ENCODE peak calls at places on chromosome 17, in eight cellular contexts. M is transverse colon; D is thoracic aorta; V is astrocyte; J is CD8-positive, alpha-beta T cell; Q is MM.1S; N is heart left ventricle; I is neural progenitor cell. G is an unnamed sample. For H3K27me3, the result is how much of the 10 kb centered on the place peaks cover.

GRCh38 chr17:57619061-57619937 is 125.8 kb downstream of the CCDC182 start:
- DNase-seq in M (no peak), D (no peak), V (peak), J (no peak), Q (no peak), N (no peak), I (no peak), G (no peak)

GRCh38 chr17:1110844-1111598 is 68.8 kb downstream of the ABR start:
- DNase-seq in M (peak), D (peak), V (peak), J (no peak), Q (no peak), N (peak), I (no peak), G (peak)

GRCh38 chr17:36188891-36189306 is 7.7 kb downstream of the CCL3L1 start:
- DNase-seq in M (peak), D (no peak), V (no peak), J (peak), Q (peak), N (peak), I (no peak), G (no peak)

GRCh38 chr17:78818932-78819331 is 21.7 kb downstream of the USP36 start:
- DNase-seq in M (peak), D (no peak), V (no peak), J (peak), Q (no peak), N (no peak), I (no peak), G (no peak)

GRCh38 chr17:14304222-14304844 is 3.5 kb downstream of the HS3ST3B1 start:
- DNase-seq in M (no peak), D (no peak), V (no peak), J (no peak), Q (no peak), N (no peak), I (no peak), G (no peak)

GRCh38 chr17:83109793-83110645 is 30.6 kb downstream of the METRNL start:
- DNase-seq in M (peak), D (peak), V (peak), J (no peak), Q (no peak), N (peak), I (no peak), G (peak)

GRCh38 chr17:1486802-1487695 is 5.4 kb downstream of the MYO1C start:
- DNase-seq in M (peak), D (peak), V (peak), J (peak), Q (no peak), N (peak), I (peak), G (no peak)

GRCh38 chr17:75036643-75037268 is 10.0 kb downstream of the ATP5PD start:
- DNase-seq in M (peak), D (peak), V (peak), J (peak), Q (no peak), N (peak), I (no peak), G (no peak)

GRCh38 chr17:83179378-83179777 is 100.0 kb downstream of the METRNL start:
- DNase-seq in M (no peak), D (no peak), V (no peak), J (peak), Q (no peak), N (peak), I (no peak), G (no peak)

GRCh38 chr17:72719582-72720493 is 372.6 kb downstream of the SLC39A11 start:
- DNase-seq in M (peak), D (no peak), V (peak), J (peak), Q (no peak), N (no peak), I (no peak), G (no peak)

GRCh38 chr17:38897671-38898290 is 27.6 kb upstream of the LASP1NB start:
- DNase-seq in M (peak), D (no peak), V (no peak), J (no peak), Q (no peak), N (no peak), I (peak), G (no peak)

GRCh38 chr17:82243648-82244412 is 15.0 kb downstream of the SLC16A3 start:
- DNase-seq in M (no peak), D (no peak), V (no peak), J (no peak), Q (no peak), N (no peak), I (no peak), G (no peak)

GRCh38 chr17:50908860-50909764 is 43.0 kb upstream of the TOB1 start:
- DNase-seq in M (no peak), D (no peak), V (no peak), J (peak), Q (no peak), N (peak), I (peak), G (no peak)

GRCh38 chr17:50911890-50912289 is 45.7 kb upstream of the TOB1 start:
- DNase-seq in M (no peak), D (no peak), V (no peak), J (no peak), Q (no peak), N (no peak), I (no peak), G (no peak)

GRCh38 chr17:50911450-50911849 is 45.3 kb upstream of the TOB1 start:
- DNase-seq in M (no peak), D (no peak), V (no peak), J (no peak), Q (no peak), N (no peak), I (no peak), G (no peak)

GRCh38 chr17:50908140-50908859 is 42.1 kb upstream of the TOB1 start:
- DNase-seq in M (no peak), D (no peak), V (no peak), J (no peak), Q (no peak), N (no peak), I (no peak), G (no peak)

GRCh38 chr17:50909765-50910661 is 43.9 kb upstream of the TOB1 start:
- DNase-seq in M (no peak), D (no peak), V (no peak), J (peak), Q (no peak), N (no peak), I (no peak), G (no peak)
- TF ChIP-seq CTCF in M (no peak), D (no peak), V (no peak), J (no peak), Q (no peak), N (no peak), I (no peak), G (no peak)

DNA sequence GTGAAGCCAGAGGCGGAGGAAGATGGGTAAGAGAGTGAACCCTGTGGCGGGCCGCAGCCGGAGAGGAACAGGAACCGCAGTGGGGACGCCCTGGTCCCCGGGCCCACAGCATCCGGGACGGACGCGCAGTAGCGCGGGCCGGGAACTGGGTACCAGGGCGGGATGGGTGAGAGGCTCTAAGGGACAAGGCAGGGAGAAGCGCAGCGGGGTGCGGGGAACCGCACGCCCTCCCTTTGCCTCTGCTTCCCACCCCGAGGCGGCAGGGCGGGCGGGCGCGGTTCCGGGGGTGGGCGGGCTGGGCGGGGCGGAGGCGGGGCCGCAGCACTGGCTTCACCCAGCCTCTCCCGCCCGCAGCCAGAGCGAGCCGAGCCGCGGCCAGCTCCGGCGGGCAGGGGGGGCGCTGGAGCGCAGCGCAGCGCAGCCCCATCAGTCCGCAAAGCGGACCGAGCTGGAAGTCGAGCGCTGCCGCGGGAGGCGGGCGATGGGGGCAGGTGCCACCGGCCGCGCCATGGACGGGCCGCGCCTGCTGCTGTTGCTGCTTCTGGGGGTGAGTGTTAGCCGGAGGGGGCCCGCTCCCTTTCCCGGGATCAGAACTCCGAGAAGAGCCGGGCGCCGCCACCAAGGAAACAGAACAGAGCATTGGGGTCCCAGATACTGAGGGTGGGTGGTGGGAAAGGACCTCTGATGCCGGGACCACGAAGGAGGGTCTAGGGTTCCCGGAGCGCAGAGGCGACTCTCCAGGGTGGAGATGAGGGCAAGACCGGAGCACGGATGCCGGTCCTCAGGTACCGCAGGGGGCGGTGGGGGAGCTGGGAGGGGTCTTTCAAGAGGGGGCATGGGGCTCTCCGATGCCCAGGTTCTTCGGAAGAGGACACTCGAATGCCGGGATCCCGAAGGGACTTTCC is at the start of gene NGFR:
- DNase-seq in M (peak), D (no peak), V (no peak), J (peak), Q (peak), N (no peak), I (peak), G (no peak)
- H3K27me3 ChIP-seq in M (half or more), D (under half), V (half or more), J (under half), Q (half or more), N (under half), I (half or more), G (half or more)

GRCh38 chr17:27239046-27239445 is 54.9 kb upstream of the WSB1 start:
- DNase-seq in M (no peak), D (no peak), V (no peak), J (no peak), Q (no peak), N (no peak), I (no peak), G (no peak)

GRCh38 chr17:27240802-27241155 is 53.1 kb upstream of the WSB1 start:
- DNase-seq in M (no peak), D (no peak), V (no peak), J (no peak), Q (no peak), N (no peak), I (no peak), G (no peak)

GRCh38 chr17:27237890-27238289 is 56.0 kb upstream of the WSB1 start:
- DNase-seq in M (no peak), D (no peak), V (no peak), J (no peak), Q (no peak), N (no peak), I (no peak), G (no peak)

GRCh38 chr17:27240086-27240801 is 53.7 kb upstream of the WSB1 start:
- DNase-seq in M (no peak), D (no peak), V (no peak), J (no peak), Q (no peak), N (no peak), I (no peak), G (no peak)

GRCh38 chr17:27239584-27239983 is 54.3 kb upstream of the WSB1 start:
- DNase-seq in M (no peak), D (no peak), V (no peak), J (no peak), Q (no peak), N (no peak), I (no peak), G (no peak)
- H3K4me3 ChIP-seq in M (no peak), D (no peak), V (no peak), J (no peak), Q (no peak), N (no peak), I (no peak), G (no peak)

DNA sequence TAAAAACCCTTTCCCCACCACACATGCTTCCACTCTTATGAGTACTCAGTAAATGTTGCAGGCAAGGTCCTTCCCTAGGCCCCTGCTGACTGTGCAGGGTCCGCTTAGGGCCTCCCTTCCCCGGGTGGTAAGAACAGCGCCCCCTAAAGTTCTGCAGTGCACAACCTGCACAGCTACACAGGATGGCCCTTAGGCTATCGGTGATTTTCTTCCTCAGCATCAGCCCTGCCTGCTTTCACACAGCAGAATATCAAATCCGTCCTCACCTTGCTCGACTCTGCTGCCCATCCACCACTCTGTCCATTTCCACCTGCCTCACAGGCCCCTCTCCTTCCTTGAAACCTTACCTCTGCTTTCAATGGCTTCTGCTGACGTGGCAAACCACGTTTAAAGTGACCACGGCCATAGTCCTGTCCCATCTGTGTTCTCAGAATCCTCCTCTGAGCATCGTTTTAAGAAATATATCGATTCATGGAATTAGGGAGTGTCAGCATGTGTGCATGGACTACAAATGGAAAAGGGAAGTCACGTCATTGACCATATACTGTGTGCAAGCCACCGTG is 51.4 kb upstream of the TMEM132E start:
- DNase-seq in M (no peak), D (no peak), V (no peak), J (no peak), Q (no peak), N (no peak), I (peak), G (no peak)
- TF ChIP-seq CTCF in M (no peak), D (no peak), V (no peak), J (no peak), Q (peak), N (no peak), I (peak), G (no peak)